ENCODE peak calls at places on chromosomes 3 and 15, in five cellular contexts. B is activated CD4-positive, alpha-beta T cell treated with anti-CD3 and anti-CD28 coated beads for 48 hours; C is NCI-H446 treated with DMSO at 0.1 percent for 48 hours; G is CD4-positive, alpha-beta memory T cell; P is GDM1. S is an unnamed sample.
A peak's percentile ranks its signal among the peaks of the same experiment; 100 is the strongest.

GRCh38 chr15:43370310-43370974 is 401 bp downstream of the ZSCAN29 start:
- DNase-seq in P (no peak), B (no peak), G (no peak), C (no peak), S (peak; percentile 55)

GRCh38 chr3:58403513-58404109 is 30.0 kb downstream of the PDHB start:
- DNase-seq in G (no peak), B (no peak), C (no peak), P (no peak), S (no peak)

GRCh38 chr3:4950948-4951347 is 28.3 kb upstream of the BHLHE40 start:
- DNase-seq in C (no peak), P (no peak), B (no peak), G (no peak), S (no peak)

GRCh38 chr3:98980915-98981596 is 79.6 kb upstream of the DCBLD2 start:
- DNase-seq in G (no peak), C (no peak), B (peak; percentile 2), P (no peak), S (no peak)

GRCh38 chr3:150905766-150906165 is 527 bp upstream of the MINDY4B start:
- DNase-seq in B (no peak), C (no peak), P (no peak), G (no peak), S (no peak)

GRCh38 chr15:31280037-31280830 is 46.4 kb upstream of the KLF13 start:
- DNase-seq in G (no peak), B (no peak), C (peak; percentile 56), P (no peak), S (no peak)

GRCh38 chr3:34865350-34865749 is 774.0 kb upstream of the ARPP21 start:
- DNase-seq in P (no peak), B (no peak), C (no peak), G (no peak), S (no peak)

GRCh38 chr15:90035095-90035834 is 34.1 kb downstream of the ZNF710 start:
- DNase-seq in P (no peak), B (no peak), C (no peak), G (no peak), S (no peak)

GRCh38 chr15:43873651-43874050 is 46.8 kb downstream of the WDR76 start:
- DNase-seq in G (no peak), C (no peak), P (no peak), B (no peak), S (no peak)

GRCh38 chr3:71304684-71305083 is 278.8 kb downstream of the FOXP1 start:
- DNase-seq in B (peak; percentile 44), C (no peak), G (no peak), P (peak; percentile 24), S (no peak)

GRCh38 chr15:90033448-90033847 is 32.3 kb downstream of the ZNF710 start:
- DNase-seq in G (no peak), P (no peak), B (no peak), C (no peak), S (no peak)

GRCh38 chr15:73926191-73927002 is at the start of gene LOXL1:
- DNase-seq in B (no peak), P (no peak), G (no peak), C (no peak), S (no peak)

GRCh38 chr3:100120022-100120421 is 5.7 kb upstream of the FILIP1L start:
- DNase-seq in B (no peak), G (no peak), C (no peak), P (no peak), S (no peak)

GRCh38 chr3:48694610-48695051 is 8.9 kb upstream of the NCKIPSD start:
- DNase-seq in C (no peak), B (no peak), G (no peak), P (no peak), S (no peak)

GRCh38 chr3:58101499-58102370 is 93.5 kb downstream of the FLNB start:
- DNase-seq in P (no peak), C (no peak), G (no peak), B (no peak), S (no peak)

GRCh38 chr3:195255571-195256501 is 15.1 kb downstream of the XXYLT1 start:
- DNase-seq in G (no peak), C (no peak), B (no peak), P (no peak), S (no peak)

GRCh38 chr15:31329640-31330010 is 3.0 kb downstream of the KLF13 start:
- DNase-seq in G (no peak), B (no peak), C (no peak), P (no peak), S (no peak)

GRCh38 chr3:106806964-106807363 is 570.3 kb upstream of the CCDC54 start:
- DNase-seq in G (no peak), P (no peak), C (no peak), B (no peak), S (no peak)

GRCh38 chr3:60743631-60744164 is 507.6 kb downstream of the FHIT start:
- DNase-seq in C (peak; percentile 19), B (no peak), P (no peak), G (no peak), S (no peak)

GRCh38 chr3:158160958-158161357 is 51.1 kb downstream of the RSRC1 start:
- DNase-seq in P (no peak), G (no peak), B (no peak), C (no peak), S (peak; percentile 61)

GRCh38 chr3:143484851-143485512 is 363.3 kb downstream of the SLC9A9 start:
- DNase-seq in P (no peak), G (no peak), B (no peak), C (no peak), S (no peak)

GRCh38 chr3:11095932-11096265 is 58.4 kb upstream of the HRH1 start:
- DNase-seq in C (no peak), G (no peak), P (no peak), B (no peak), S (no peak)

GRCh38 chr15:71003314-71003713 is 110.7 kb downstream of the LRRC49 start:
- DNase-seq in P (no peak), G (no peak), B (no peak), C (no peak), S (no peak)

GRCh38 chr3:102068736-102069135 is 219.4 kb downstream of the NFKBIZ start:
- DNase-seq in C (no peak), P (no peak), G (no peak), B (no peak), S (no peak)

GRCh38 chr3:100400424-100400781 is 486 bp downstream of the TOMM70 start:
- DNase-seq in G (peak; percentile 29), C (no peak), B (peak; percentile 61), P (no peak), S (peak; percentile 69)

GRCh38 chr3:99323940-99324339 is 314.5 kb upstream of the COL8A1 start:
- DNase-seq in G (no peak), C (no peak), B (no peak), P (no peak), S (no peak)

GRCh38 chr15:101540480-101541239 is 51.2 kb upstream of the PCSK6 start:
- DNase-seq in B (no peak), C (no peak), G (no peak), P (no peak), S (no peak)

GRCh38 chr3:136498919-136499447 is 248.8 kb downstream of the PCCB start:
- DNase-seq in B (no peak), G (no peak), C (no peak), P (no peak), S (no peak)

GRCh38 chr15:72184165-72184811 is 13.3 kb downstream of the GRAMD2A start:
- DNase-seq in B (no peak), P (no peak), G (no peak), C (no peak), S (no peak)

GRCh38 chr3:95302044-95302443 is 1239.2 kb downstream of the NSUN3 start:
- DNase-seq in G (no peak), C (no peak), P (no peak), B (no peak), S (no peak)

S was measured in erythroblast.